ENCODE peak calls at places on chromosomes 13 and 19, in eight cellular contexts. T is fibroblast of lung, R is HCT116, M is MM.1S, A is SK-N-SH, C is astrocyte, H is endothelial cell of umbilical vein, F is neuronal stem cell. K is an unnamed sample.

GRCh38 chr19:37309834-37310575 is 60.9 kb upstream of the ZNF527 start:
- DNase-seq in T (no peak), R (no peak), M (no peak), A (peak; percentile 32), C (no peak), H (no peak), F (no peak), K (no peak)

GRCh38 chr13:110552767-110553166 is 8.8 kb downstream of the RAB20 start:
- DNase-seq in T (no peak), R (no peak), M (no peak), A (no peak), C (no peak), H (no peak), F (no peak), K (no peak)

GRCh38 chr13:97749174-97749573 is 204.3 kb upstream of the IPO5 start:
- DNase-seq in T (no peak), R (peak; percentile 32), M (no peak), A (no peak), C (peak; percentile 2), H (peak; percentile 12), F (no peak), K (peak; percentile 85)

GRCh38 chr13:80235131-80235530 is 105.8 kb downstream of the SPRY2 start:
- DNase-seq in T (peak; percentile 46), R (no peak), M (no peak), A (no peak), C (peak; percentile 32), H (peak; percentile 79), F (no peak), K (peak; percentile 53)

GRCh38 chr13:46232281-46232680 is 20.6 kb downstream of the LRRC63 start:
- DNase-seq in T (peak; percentile 7), R (no peak), M (no peak), A (no peak), C (peak; percentile 50), H (peak; percentile 40), F (no peak), K (no peak)

GRCh38 chr19:3370728-3371591 is 4.6 kb downstream of the NFIC start:
- DNase-seq in T (no peak), R (no peak), M (no peak), A (no peak), C (no peak), H (no peak), F (no peak), K (no peak)

GRCh38 chr19:32651729-32652140 is 23.2 kb downstream of the ANKRD27 start:
- DNase-seq in T (peak; percentile 35), R (no peak), M (no peak), A (peak; percentile 60), C (no peak), H (no peak), F (peak; percentile 37), K (no peak)

GRCh38 chr13:99981115-99982020 is at the start of gene ZIC2:
- DNase-seq in T (no peak), R (peak; percentile 73), M (peak; percentile 61), A (peak; percentile 66), C (peak; percentile 30), H (no peak), F (peak; percentile 93), K (peak; percentile 13)

GRCh38 chr13:36377822-36378480 is 31.8 kb upstream of the SPART start:
- DNase-seq in T (peak; percentile 58), R (no peak), M (no peak), A (peak; percentile 22), C (peak; percentile 76), H (no peak), F (no peak), K (no peak)

GRCh38 chr19:13172335-13173128 is 22.3 kb downstream of the IER2 start:
- DNase-seq in T (peak; percentile 85), R (no peak), M (no peak), A (peak; percentile 74), C (peak; percentile 79), H (peak; percentile 83), F (no peak), K (peak; percentile 98)

GRCh38 chr19:48731452-48731851 is 9.0 kb downstream of the RASIP1 start:
- DNase-seq in T (no peak), R (no peak), M (no peak), A (no peak), C (no peak), H (no peak), F (no peak), K (no peak)

GRCh38 chr19:48738557-48739399 is 1.6 kb downstream of the RASIP1 start:
- DNase-seq in T (peak; percentile 63), R (peak; percentile 82), M (peak; percentile 26), A (peak; percentile 100), C (peak; percentile 47), H (peak; percentile 94), F (peak; percentile 94), K (peak; percentile 87)

GRCh38 chr19:48737360-48737998 is 2.9 kb downstream of the RASIP1 start:
- DNase-seq in T (no peak), R (no peak), M (no peak), A (peak; percentile 66), C (no peak), H (peak; percentile 41), F (no peak), K (no peak)

GRCh38 chr19:48734625-48735024 is 5.8 kb downstream of the RASIP1 start:
- DNase-seq in T (no peak), R (no peak), M (no peak), A (no peak), C (no peak), H (no peak), F (no peak), K (no peak)

DNA sequence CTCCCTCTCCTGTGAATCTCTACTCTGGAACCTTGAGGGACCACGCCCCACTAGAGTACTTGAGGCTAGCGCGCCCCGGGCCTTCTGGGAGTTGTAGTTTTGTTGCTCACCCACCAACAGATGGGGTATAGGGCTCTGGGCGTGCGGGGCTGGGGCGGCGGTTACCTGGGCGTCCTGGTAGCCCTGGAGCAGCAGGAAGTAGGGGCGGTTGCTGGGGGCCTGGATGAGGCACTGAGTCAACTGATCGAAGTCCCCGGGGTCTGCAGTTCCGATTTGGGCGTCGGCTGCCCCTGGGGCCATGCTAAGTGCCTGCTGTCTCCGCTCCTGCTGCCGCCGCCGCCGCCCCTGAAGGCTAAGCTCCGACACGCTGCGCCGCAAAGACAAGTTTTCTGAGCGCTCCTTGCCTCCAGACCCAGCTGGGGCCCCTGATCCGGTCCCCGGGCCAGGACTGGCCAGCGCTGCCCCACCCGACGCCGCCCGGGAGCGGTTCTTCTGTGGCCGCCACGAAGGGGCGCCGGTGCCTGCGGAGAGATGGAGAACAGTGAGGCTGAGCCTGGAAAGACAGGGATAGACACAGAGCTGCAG is 5.3 kb downstream of the RASIP1 start:
- DNase-seq in T (no peak), R (no peak), M (no peak), A (no peak), C (peak; percentile 14), H (no peak), F (no peak), K (no peak)
- H3K9ac ChIP-seq in T (no peak overlapping the region), R (no peak overlapping the region), M (no peak overlapping the region), A (no peak overlapping the region), C (no peak overlapping the region), H (no peak overlapping the region), F (peak overlapping the region; percentile 80), K (no peak overlapping the region)

DNA sequence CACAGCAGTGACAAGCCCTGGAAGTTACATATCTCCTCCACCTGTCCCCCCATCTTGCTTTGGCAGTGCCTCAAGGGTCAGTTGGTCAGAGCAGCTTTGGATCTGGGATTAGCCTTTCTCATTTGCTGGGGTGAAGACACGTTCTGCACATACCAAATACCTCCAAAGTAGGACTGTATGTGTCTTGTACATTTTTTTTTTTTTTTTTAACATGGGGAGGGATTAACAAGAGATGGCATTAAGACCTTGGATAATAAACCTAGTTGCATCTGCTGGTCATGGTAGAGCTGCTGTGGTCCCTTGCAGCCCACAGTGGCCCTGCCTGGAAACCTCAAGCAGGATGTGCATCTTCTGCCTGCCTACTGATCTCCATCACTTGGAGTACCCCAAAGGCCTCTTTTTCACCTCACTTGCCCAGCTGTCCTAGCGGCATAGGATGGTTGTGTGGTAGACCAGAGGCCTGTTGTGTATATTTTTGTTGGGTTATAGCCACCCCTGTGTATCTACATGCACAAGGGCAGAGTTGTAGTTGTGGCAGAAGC is 2.5 kb downstream of the RPS19 start:
- DNase-seq in T (no peak), R (no peak), M (no peak), A (no peak), C (no peak), H (no peak), F (no peak), K (no peak)
- H3K9ac ChIP-seq in T (no peak overlapping the region), R (peak overlapping the region; percentile 96), M (no peak overlapping the region), A (peak overlapping the region; percentile 98), C (peak overlapping the region; percentile 100), H (peak overlapping the region; percentile 12), F (no peak overlapping the region), K (peak overlapping the region; percentile 100)

GRCh38 chr13:48595330-48596127 is 58.2 kb upstream of the CYSLTR2 start:
- DNase-seq in T (peak; percentile 82), R (peak; percentile 50), M (peak; percentile 48), A (peak; percentile 48), C (peak; percentile 51), H (peak; percentile 91), F (no peak), K (peak; percentile 65)

GRCh38 chr13:48593551-48593950 is 60.2 kb upstream of the CYSLTR2 start:
- DNase-seq in T (no peak), R (no peak), M (no peak), A (no peak), C (no peak), H (no peak), F (no peak), K (no peak)

GRCh38 chr13:48596128-48596429 is 57.6 kb upstream of the CYSLTR2 start:
- DNase-seq in T (no peak), R (no peak), M (no peak), A (no peak), C (no peak), H (peak; percentile 29), F (no peak), K (no peak)

GRCh38 chr13:48591889-48592725 is 59.2 kb upstream of the RCBTB2 start:
- DNase-seq in T (no peak), R (no peak), M (no peak), A (no peak), C (no peak), H (no peak), F (no peak), K (no peak)

DNA sequence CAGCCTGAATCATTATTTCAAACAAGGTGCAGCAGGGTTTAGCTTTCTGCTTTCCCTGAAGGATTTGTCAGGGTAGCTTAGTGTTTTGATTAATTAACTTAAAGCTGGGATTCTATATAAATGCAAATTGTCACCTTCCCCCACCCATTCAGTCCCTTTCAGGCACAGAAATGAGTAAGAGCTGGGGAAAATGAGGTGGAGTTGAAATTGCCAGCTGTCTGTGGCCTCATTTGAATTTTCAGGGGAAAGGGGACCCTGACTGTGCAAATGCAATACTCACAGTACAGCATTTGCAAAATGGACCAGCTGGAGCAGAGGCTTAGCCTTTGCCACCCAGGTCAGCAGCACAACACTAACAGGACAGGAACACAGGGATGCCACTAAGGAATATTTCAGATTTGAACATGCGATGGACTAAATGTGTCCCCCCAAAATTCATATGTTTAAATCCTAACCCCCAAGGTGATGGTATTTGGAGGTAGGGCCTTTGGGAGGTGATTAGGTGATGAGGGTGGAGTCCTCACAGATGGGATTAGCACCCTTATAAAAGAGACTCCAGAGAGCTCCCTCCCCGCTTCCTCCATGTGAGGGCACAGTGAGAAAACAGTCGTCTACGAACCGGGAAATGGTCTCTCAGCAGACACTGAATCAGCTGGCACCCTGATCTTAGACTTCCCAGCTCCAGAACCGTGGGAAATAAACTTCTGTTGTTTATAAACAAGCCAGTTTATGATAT is 59.5 kb upstream of the CYSLTR2 start:
- DNase-seq in T (no peak), R (no peak), M (no peak), A (no peak), C (no peak), H (peak; percentile 48), F (no peak), K (no peak)
- H3K9ac ChIP-seq in T (no peak overlapping the region), R (no peak overlapping the region), M (no peak overlapping the region), A (no peak overlapping the region), C (no peak overlapping the region), H (no peak overlapping the region), F (no peak overlapping the region), K (no peak overlapping the region)

GRCh38 chr19:39238944-39239343 is 5.9 kb downstream of the IFNL3 start:
- DNase-seq in T (no peak), R (no peak), M (no peak), A (no peak), C (no peak), H (no peak), F (no peak), K (no peak)
- H3K9ac ChIP-seq in T (no peak overlapping the region), R (no peak overlapping the region), M (no peak overlapping the region), A (no peak overlapping the region), C (no peak overlapping the region), H (no peak overlapping the region), F (no peak overlapping the region), K (no peak overlapping the region)